ENCODE peak calls at places on chromosomes 1 and 21, in seven cellular contexts. H is AG04450; D is MM.1S; G is effector memory CD4-positive, alpha-beta T cell; W is SW480; E is GM04503; M is adrenal gland. J is an unnamed sample.

GRCh38 chr1:79259390-79260336 is 253.1 kb upstream of the ADGRL4 start:
- DNase-seq in H (peak; percentile 7), D (peak; percentile 48), G (no peak), W (peak; percentile 2), E (peak; percentile 24), M (no peak), J (peak; percentile 56)

GRCh38 chr1:103489881-103490280 is 35.6 kb upstream of the RNPC3 start:
- DNase-seq in H (no peak), D (no peak), G (no peak), W (peak; percentile 2), E (no peak), M (no peak), J (peak; percentile 8)

GRCh38 chr1:27004471-27005165 is 8.0 kb downstream of the TENT5B start:
- DNase-seq in H (no peak), D (no peak), G (no peak), W (peak; percentile 79), E (no peak), M (no peak), J (no peak)

GRCh38 chr1:220407101-220407683 is 120.7 kb upstream of the MARK1 start:
- DNase-seq in H (no peak), D (peak; percentile 3), G (no peak), W (no peak), E (no peak), M (no peak), J (no peak)

GRCh38 chr21:25583370-25584133 is 23.7 kb downstream of the MRPL39 start:
- DNase-seq in H (no peak), D (no peak), G (no peak), W (no peak), E (no peak), M (no peak), J (no peak)

GRCh38 chr1:70057500-70057899 is 147.9 kb downstream of the LRRC40 start:
- DNase-seq in H (no peak), D (no peak), G (no peak), W (no peak), E (no peak), M (no peak), J (no peak)

GRCh38 chr1:161085165-161085564 is 4.2 kb downstream of the NECTIN4 start:
- DNase-seq in H (no peak), D (no peak), G (no peak), W (no peak), E (no peak), M (no peak), J (no peak)

GRCh38 chr1:199089393-199090122 is 450.7 kb downstream of the PTPRC start:
- DNase-seq in H (no peak), D (peak; percentile 87), G (peak; percentile 27), W (no peak), E (no peak), M (no peak), J (no peak)

GRCh38 chr1:175848329-175848728 is 104.9 kb upstream of the TNR start:
- DNase-seq in H (no peak), D (no peak), G (no peak), W (no peak), E (no peak), M (no peak), J (no peak)

GRCh38 chr1:46303872-46304326 is 401 bp downstream of the UQCRH start:
- DNase-seq in H (no peak), D (no peak), G (no peak), W (no peak), E (no peak), M (no peak), J (no peak)

GRCh38 chr21:38258803-38259485 is 2.2 kb downstream of the KCNJ15 start:
- DNase-seq in H (peak; percentile 81), D (no peak), G (no peak), W (no peak), E (no peak), M (no peak), J (peak; percentile 58)

GRCh38 chr21:29130234-29130993 is at the start of gene MAP3K7CL:
- DNase-seq in H (peak; percentile 99), D (no peak), G (no peak), W (no peak), E (peak; percentile 100), M (peak; percentile 54), J (peak; percentile 98)

GRCh38 chr1:68107771-68108170 is 57.3 kb upstream of the DIRAS3 start:
- DNase-seq in H (no peak), D (no peak), G (no peak), W (no peak), E (no peak), M (no peak), J (no peak)

GRCh38 chr1:156926175-156926574 is 5.7 kb downstream of the LRRC71 start:
- DNase-seq in H (no peak), D (no peak), G (no peak), W (peak; percentile 58), E (no peak), M (peak; percentile 74), J (no peak)

GRCh38 chr1:27668808-27669723 is 2.9 kb downstream of the IFI6 start:
- DNase-seq in H (no peak), D (peak; percentile 70), G (peak; percentile 73), W (peak; percentile 57), E (no peak), M (peak; percentile 88), J (no peak)

GRCh38 chr1:230415405-230416119 is 10.6 kb downstream of the PGBD5 start:
- DNase-seq in H (no peak), D (no peak), G (no peak), W (no peak), E (no peak), M (no peak), J (no peak)

J was measured in HS-5.